ENCODE peak calls at places on chromosomes 2 and 18, in six cellular contexts. One of them, this sample, is unnamed.

GRCh38 chr2:133884739-133885381 is 316.6 kb upstream of the NCKAP5 start:
- DNase-seq in PC-9: no peak
- DNase-seq in fibroblast of lung: peak
- DNase-seq in IMR-90: peak
- DNase-seq in breast epithelium: no peak
- DNase-seq in HL-60: no peak
- DNase-seq in this sample: peak

GRCh38 chr2:18001671-18002070 is 123.2 kb downstream of the KCNS3 start:
- DNase-seq in PC-9: no peak
- DNase-seq in fibroblast of lung: no peak
- DNase-seq in IMR-90: no peak
- DNase-seq in breast epithelium: no peak
- DNase-seq in HL-60: no peak
- DNase-seq in this sample: no peak

GRCh38 chr2:83650897-83651296 is 808.2 kb downstream of the SUCLG1 start:
- DNase-seq in PC-9: no peak
- DNase-seq in fibroblast of lung: peak
- DNase-seq in IMR-90: no peak
- DNase-seq in breast epithelium: no peak
- DNase-seq in HL-60: no peak
- DNase-seq in this sample: no peak

GRCh38 chr2:52502476-52502860 is 1265.1 kb upstream of the CHAC2 start:
- DNase-seq in PC-9: no peak
- DNase-seq in fibroblast of lung: no peak
- DNase-seq in IMR-90: no peak
- DNase-seq in breast epithelium: no peak
- DNase-seq in HL-60: no peak
- DNase-seq in this sample: no peak

GRCh38 chr2:14634885-14635871 is 2.7 kb downstream of the LRATD1 start:
- DNase-seq in PC-9: peak
- DNase-seq in fibroblast of lung: peak
- DNase-seq in IMR-90: peak
- DNase-seq in breast epithelium: peak
- DNase-seq in HL-60: no peak
- DNase-seq in this sample: no peak

GRCh38 chr2:20622731-20623130 is 28.2 kb downstream of the HS1BP3 start:
- DNase-seq in PC-9: no peak
- DNase-seq in fibroblast of lung: no peak
- DNase-seq in IMR-90: no peak
- DNase-seq in breast epithelium: no peak
- DNase-seq in HL-60: no peak
- DNase-seq in this sample: no peak

GRCh38 chr2:167294031-167294774 is 405.9 kb downstream of the XIRP2 start:
- DNase-seq in PC-9: no peak
- DNase-seq in fibroblast of lung: peak
- DNase-seq in IMR-90: peak
- DNase-seq in breast epithelium: no peak
- DNase-seq in HL-60: no peak
- DNase-seq in this sample: no peak

GRCh38 chr2:3356799-3357198 is 20.8 kb downstream of the EIPR1 start:
- DNase-seq in PC-9: no peak
- DNase-seq in fibroblast of lung: no peak
- DNase-seq in IMR-90: no peak
- DNase-seq in breast epithelium: no peak
- DNase-seq in HL-60: no peak
- DNase-seq in this sample: no peak

GRCh38 chr18:7512990-7513389 is 54.1 kb upstream of the PTPRM start:
- DNase-seq in PC-9: no peak
- DNase-seq in fibroblast of lung: no peak
- DNase-seq in IMR-90: no peak
- DNase-seq in breast epithelium: no peak
- DNase-seq in HL-60: no peak
- DNase-seq in this sample: no peak

GRCh38 chr2:226977775-226978190 is 141.9 kb downstream of the RHBDD1 start:
- DNase-seq in PC-9: no peak
- DNase-seq in fibroblast of lung: peak
- DNase-seq in IMR-90: peak
- DNase-seq in breast epithelium: no peak
- DNase-seq in HL-60: no peak
- DNase-seq in this sample: no peak

GRCh38 chr2:80058562-80058961 is 246.0 kb downstream of the LRRTM1 start:
- DNase-seq in PC-9: no peak
- DNase-seq in fibroblast of lung: no peak
- DNase-seq in IMR-90: no peak
- DNase-seq in breast epithelium: no peak
- DNase-seq in HL-60: no peak
- DNase-seq in this sample: no peak

GRCh38 chr18:36602620-36603019 is 226.2 kb downstream of the TPGS2 start:
- DNase-seq in PC-9: no peak
- DNase-seq in fibroblast of lung: no peak
- DNase-seq in IMR-90: no peak
- DNase-seq in breast epithelium: no peak
- DNase-seq in HL-60: no peak
- DNase-seq in this sample: no peak

GRCh38 chr2:36769106-36769505 is 72.6 kb downstream of the VIT start:
- DNase-seq in PC-9: no peak
- DNase-seq in fibroblast of lung: no peak
- DNase-seq in IMR-90: no peak
- DNase-seq in breast epithelium: no peak
- DNase-seq in HL-60: no peak
- DNase-seq in this sample: no peak

GRCh38 chr2:171703574-171704347 is 16.5 kb downstream of the DYNC1I2 start:
- DNase-seq in PC-9: peak
- DNase-seq in fibroblast of lung: peak
- DNase-seq in IMR-90: peak
- DNase-seq in breast epithelium: no peak
- DNase-seq in HL-60: no peak
- DNase-seq in this sample: peak

GRCh38 chr2:240646900-240647502 is 21.7 kb downstream of the GPR35 start:
- DNase-seq in PC-9: no peak
- DNase-seq in fibroblast of lung: no peak
- DNase-seq in IMR-90: no peak
- DNase-seq in breast epithelium: peak
- DNase-seq in HL-60: no peak
- DNase-seq in this sample: no peak

GRCh38 chr2:174844295-174844708 is 80.0 kb upstream of the CHRNA1 start:
- DNase-seq in PC-9: no peak
- DNase-seq in fibroblast of lung: no peak
- DNase-seq in IMR-90: no peak
- DNase-seq in breast epithelium: no peak
- DNase-seq in HL-60: no peak
- DNase-seq in this sample: no peak

GRCh38 chr2:26678026-26678425 is 14.5 kb upstream of the KCNK3 start:
- DNase-seq in PC-9: no peak
- DNase-seq in fibroblast of lung: no peak
- DNase-seq in IMR-90: no peak
- DNase-seq in breast epithelium: no peak
- DNase-seq in HL-60: no peak
- DNase-seq in this sample: no peak

GRCh38 chr2:96727431-96727830 is 12.4 kb downstream of the LMAN2L start:
- DNase-seq in PC-9: peak
- DNase-seq in fibroblast of lung: no peak
- DNase-seq in IMR-90: no peak
- DNase-seq in breast epithelium: no peak
- DNase-seq in HL-60: no peak
- DNase-seq in this sample: no peak

GRCh38 chr18:60020107-60020925 is 120.5 kb downstream of the PMAIP1 start:
- DNase-seq in PC-9: no peak
- DNase-seq in fibroblast of lung: peak
- DNase-seq in IMR-90: peak
- DNase-seq in breast epithelium: no peak
- DNase-seq in HL-60: no peak
- DNase-seq in this sample: peak

GRCh38 chr2:43764086-43764710 is 9.6 kb upstream of the DYNC2LI1 start:
- DNase-seq in PC-9: no peak
- DNase-seq in fibroblast of lung: no peak
- DNase-seq in IMR-90: peak
- DNase-seq in breast epithelium: no peak
- DNase-seq in HL-60: no peak
- DNase-seq in this sample: no peak

GRCh38 chr18:44080054-44080453 is 600.6 kb upstream of the SETBP1 start:
- DNase-seq in PC-9: no peak
- DNase-seq in fibroblast of lung: peak
- DNase-seq in IMR-90: no peak
- DNase-seq in breast epithelium: no peak
- DNase-seq in HL-60: no peak
- DNase-seq in this sample: no peak

GRCh38 chr2:235059161-235059560 is 107.3 kb downstream of the SH3BP4 start:
- DNase-seq in PC-9: no peak
- DNase-seq in fibroblast of lung: no peak
- DNase-seq in IMR-90: no peak
- DNase-seq in breast epithelium: no peak
- DNase-seq in HL-60: no peak
- DNase-seq in this sample: no peak

GRCh38 chr18:31246460-31246859 is 71.5 kb upstream of the DSG1 start:
- DNase-seq in PC-9: no peak
- DNase-seq in fibroblast of lung: no peak
- DNase-seq in IMR-90: no peak
- DNase-seq in breast epithelium: no peak
- DNase-seq in HL-60: no peak
- DNase-seq in this sample: no peak

DNA sequence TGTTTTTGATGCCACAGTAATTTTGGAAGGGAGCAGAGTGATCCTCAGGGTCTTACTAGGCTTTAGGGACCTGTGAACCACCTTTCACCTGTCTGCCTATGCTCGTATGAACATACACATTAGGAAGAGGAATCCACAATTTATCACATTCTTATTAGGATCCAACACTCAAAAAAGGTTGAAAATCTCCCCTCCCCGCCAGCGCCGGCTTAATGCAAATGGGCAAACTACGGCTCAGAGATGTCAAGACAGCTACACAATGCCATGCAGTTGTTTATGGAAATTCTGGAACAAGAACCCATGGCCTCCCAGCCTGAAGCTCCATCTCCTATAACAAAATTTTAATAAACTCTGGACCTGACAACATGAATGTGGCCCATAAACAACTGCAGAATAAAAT is 375.9 kb upstream of the ACVR2A start:
- DNase-seq in PC-9: no peak
- DNase-seq in fibroblast of lung: no peak
- DNase-seq in IMR-90: no peak
- DNase-seq in breast epithelium: no peak
- DNase-seq in HL-60: no peak
- DNase-seq in this sample: no peak
- H3K4me3 ChIP-seq in PC-9: no peak
- H3K4me3 ChIP-seq in fibroblast of lung: no peak
- H3K4me3 ChIP-seq in IMR-90: no peak
- H3K4me3 ChIP-seq in breast epithelium: no peak
- H3K4me3 ChIP-seq in HL-60: no peak
- H3K4me3 ChIP-seq in this sample: no peak

GRCh38 chr2:42184346-42184745 is 15.2 kb downstream of the EML4 start:
- DNase-seq in PC-9: no peak
- DNase-seq in fibroblast of lung: no peak
- DNase-seq in IMR-90: no peak
- DNase-seq in breast epithelium: no peak
- DNase-seq in HL-60: no peak
- DNase-seq in this sample: no peak
- TF ChIP-seq CTCF in PC-9: no peak
- TF ChIP-seq CTCF in fibroblast of lung: no peak
- TF ChIP-seq CTCF in IMR-90: no peak
- TF ChIP-seq CTCF in breast epithelium: no peak
- TF ChIP-seq CTCF in HL-60: no peak
- TF ChIP-seq CTCF in this sample: no peak

GRCh38 chr2:127594116-127594591 is 51.8 kb upstream of the GPR17 start:
- DNase-seq in PC-9: no peak
- DNase-seq in fibroblast of lung: no peak
- DNase-seq in IMR-90: no peak
- DNase-seq in breast epithelium: no peak
- DNase-seq in HL-60: no peak
- DNase-seq in this sample: no peak

GRCh38 chr2:127591221-127591923 is 54.6 kb upstream of the GPR17 start:
- DNase-seq in PC-9: no peak
- DNase-seq in fibroblast of lung: peak
- DNase-seq in IMR-90: peak
- DNase-seq in breast epithelium: no peak
- DNase-seq in HL-60: peak
- DNase-seq in this sample: peak

GRCh38 chr2:127590386-127591190 is 55.1 kb downstream of the MYO7B start:
- DNase-seq in PC-9: no peak
- DNase-seq in fibroblast of lung: no peak
- DNase-seq in IMR-90: no peak
- DNase-seq in breast epithelium: no peak
- DNase-seq in HL-60: no peak
- DNase-seq in this sample: no peak

GRCh38 chr2:127592761-127593227 is 53.2 kb upstream of the GPR17 start:
- DNase-seq in PC-9: no peak
- DNase-seq in fibroblast of lung: no peak
- DNase-seq in IMR-90: no peak
- DNase-seq in breast epithelium: no peak
- DNase-seq in HL-60: no peak
- DNase-seq in this sample: no peak

DNA sequence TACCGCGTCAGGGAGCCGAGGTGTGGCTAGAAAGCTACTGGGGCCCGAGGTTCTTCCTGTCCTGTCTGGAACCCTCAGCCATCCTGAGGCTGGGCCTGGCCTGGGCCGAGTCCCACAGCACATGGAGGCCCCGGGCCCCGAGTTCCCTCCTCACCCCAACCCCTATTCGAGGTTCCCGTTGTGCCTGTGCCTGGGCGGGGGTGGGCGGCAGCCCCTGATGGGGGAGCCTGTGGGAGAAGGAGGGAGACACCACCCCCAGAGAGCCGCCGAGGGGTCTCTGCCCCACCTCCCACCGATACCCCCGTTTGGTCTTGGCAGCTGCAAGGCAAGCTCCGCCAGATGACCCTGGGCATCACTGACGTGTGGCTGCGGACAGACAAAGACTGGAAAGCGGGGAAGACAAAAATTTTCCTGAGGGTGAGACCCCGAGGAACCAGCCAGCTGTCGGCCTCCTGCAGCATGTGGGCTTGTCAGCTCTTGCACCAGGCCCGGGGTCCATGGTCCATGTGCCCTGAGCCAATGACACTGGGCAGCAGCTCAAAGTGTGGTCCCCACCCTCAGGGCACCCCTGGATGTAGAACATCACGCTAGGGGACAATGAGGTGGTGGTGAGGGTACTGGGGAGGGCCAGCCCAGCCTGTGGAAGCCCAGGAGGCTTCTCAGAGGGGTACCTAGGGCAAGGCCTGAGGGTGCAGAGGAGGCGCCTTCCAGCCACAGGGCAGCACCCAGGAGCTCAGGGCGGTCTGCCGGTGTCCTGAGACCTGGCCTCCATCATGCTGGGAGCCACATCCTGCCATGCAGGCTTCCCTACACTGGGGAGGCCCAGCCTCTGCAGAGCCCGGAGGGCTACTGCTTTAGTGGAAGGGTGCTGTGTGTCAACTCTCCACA is 52.5 kb upstream of the GPR17 start:
- DNase-seq in PC-9: no peak
- DNase-seq in fibroblast of lung: no peak
- DNase-seq in IMR-90: no peak
- DNase-seq in breast epithelium: no peak
- DNase-seq in HL-60: no peak
- DNase-seq in this sample: no peak
- H3K4me3 ChIP-seq in PC-9: no peak
- H3K4me3 ChIP-seq in fibroblast of lung: no peak
- H3K4me3 ChIP-seq in IMR-90: no peak
- H3K4me3 ChIP-seq in breast epithelium: no peak
- H3K4me3 ChIP-seq in HL-60: no peak
- H3K4me3 ChIP-seq in this sample: no peak

GRCh38 chr2:45178359-45178758 is 169.1 kb upstream of the SIX2 start:
- DNase-seq in PC-9: peak
- DNase-seq in fibroblast of lung: no peak
- DNase-seq in IMR-90: no peak
- DNase-seq in breast epithelium: no peak
- DNase-seq in HL-60: no peak
- DNase-seq in this sample: no peak
- TF ChIP-seq CTCF in PC-9: no peak
- TF ChIP-seq CTCF in fibroblast of lung: no peak
- TF ChIP-seq CTCF in IMR-90: no peak
- TF ChIP-seq CTCF in breast epithelium: no peak
- TF ChIP-seq CTCF in HL-60: no peak
- TF ChIP-seq CTCF in this sample: no peak

This sample was measured in GM12865.